ENCODE peak calls at places on chromosome 20, in eight cellular contexts. J, P, S, Y, M, R, E and H are unnamed samples. For H3K4me1, the result is how much of the 10 kb centered on the place peaks cover.

GRCh38 chr20:5786930-5787826 is 37.0 kb downstream of the SHLD1 start:
- DNase-seq in E (peak), P (no peak), S (no peak), M (no peak), J (no peak), Y (no peak), R (no peak), H (peak)

GRCh38 chr20:59149678-59150504 is 13.7 kb upstream of the ZNF831 start:
- DNase-seq in E (no peak), Y (no peak), M (no peak), S (no peak), R (peak), J (no peak), P (no peak), H (no peak)

GRCh38 chr20:55540013-55540412 is 465.3 kb downstream of the CBLN4 start:
- DNase-seq in Y (no peak), P (no peak), J (no peak), E (no peak), R (no peak), M (no peak), S (no peak), H (no peak)

GRCh38 chr20:31515775-31516107 is 1.5 kb downstream of the HM13 start:
- DNase-seq in Y (no peak), E (no peak), R (peak), S (no peak), J (no peak), M (no peak), P (no peak), H (peak)

GRCh38 chr20:59805786-59806577 is 127.5 kb downstream of the SYCP2 start:
- DNase-seq in R (no peak), M (no peak), Y (no peak), E (no peak), S (no peak), J (peak), P (peak), H (no peak)

GRCh38 chr20:38564680-38565079 is 16.3 kb upstream of the ADIG start:
- DNase-seq in P (no peak), E (no peak), S (no peak), M (no peak), Y (no peak), R (no peak), J (no peak), H (no peak)

GRCh38 chr20:16066571-16066970 is 506.7 kb downstream of the KIF16B start:
- DNase-seq in M (no peak), Y (no peak), E (no peak), R (no peak), S (no peak), J (no peak), P (no peak), H (no peak)

GRCh38 chr20:10538768-10539167 is 103.7 kb downstream of the SLX4IP start:
- DNase-seq in Y (no peak), J (no peak), S (no peak), M (no peak), E (no peak), P (no peak), R (no peak), H (no peak)

GRCh38 chr20:31926493-31926892 is 25.4 kb downstream of the PDRG1 start:
- DNase-seq in Y (no peak), S (no peak), E (no peak), M (no peak), J (no peak), R (no peak), P (no peak), H (no peak)

GRCh38 chr20:41304002-41304401 is 13.5 kb downstream of the ZHX3 start:
- DNase-seq in R (no peak), P (no peak), E (no peak), M (no peak), J (no peak), S (no peak), Y (no peak), H (no peak)

GRCh38 chr20:43939762-43940121 is 25.1 kb downstream of the TOX2 start:
- DNase-seq in M (no peak), P (no peak), E (no peak), S (no peak), R (no peak), Y (no peak), J (no peak), H (no peak)

GRCh38 chr20:18857640-18858039 is 44.1 kb downstream of the SCP2D1 start:
- DNase-seq in S (no peak), Y (no peak), M (no peak), J (no peak), R (no peak), P (no peak), E (no peak), H (no peak)

GRCh38 chr20:43959079-43959919 is 44.6 kb downstream of the TOX2 start:
- DNase-seq in S (no peak), Y (peak), M (no peak), R (peak), E (peak), J (no peak), P (no peak), H (no peak)

GRCh38 chr20:16240355-16240754 is 332.9 kb downstream of the KIF16B start:
- DNase-seq in J (no peak), R (no peak), S (no peak), Y (no peak), P (no peak), M (no peak), E (no peak), H (no peak)

GRCh38 chr20:2316847-2317495 is 21.2 kb downstream of the TGM3 start:
- DNase-seq in J (no peak), R (no peak), E (no peak), P (no peak), Y (no peak), S (no peak), M (no peak), H (no peak)

GRCh38 chr20:33407796-33408195 is 6.5 kb upstream of the CDK5RAP1 start:
- DNase-seq in Y (no peak), P (no peak), E (no peak), M (no peak), S (no peak), J (no peak), R (no peak), H (no peak)

GRCh38 chr20:44003609-44004008 is 89.0 kb downstream of the TOX2 start:
- DNase-seq in J (no peak), R (no peak), Y (no peak), S (no peak), P (no peak), M (no peak), E (no peak), H (no peak)

GRCh38 chr20:35014537-35014936 is 58.9 kb downstream of the MYH7B start:
- DNase-seq in J (no peak), M (no peak), S (no peak), P (no peak), Y (no peak), E (no peak), R (no peak), H (no peak)

GRCh38 chr20:35085477-35086225 is 7.0 kb downstream of the TRPC4AP start:
- DNase-seq in E (no peak), J (no peak), Y (no peak), S (no peak), P (no peak), R (no peak), M (no peak), H (no peak)

GRCh38 chr20:6828794-6829423 is 61.4 kb downstream of the BMP2 start:
- DNase-seq in S (peak), P (peak), M (peak), E (peak), J (peak), Y (peak), R (peak), H (peak)

GRCh38 chr20:43389839-43390626 is 67.7 kb upstream of the SRSF6 start:
- DNase-seq in J (no peak), S (no peak), Y (no peak), M (no peak), R (no peak), E (no peak), P (no peak), H (no peak)

GRCh38 chr20:12358006-12358654 is 440.4 kb downstream of the BTBD3 start:
- DNase-seq in R (no peak), S (no peak), E (no peak), Y (no peak), P (no peak), J (no peak), M (no peak), H (peak)

GRCh38 chr20:4014031-4014474 is 1.3 kb downstream of the RNF24 start:
- DNase-seq in E (peak), S (no peak), R (peak), P (no peak), Y (peak), M (peak), J (peak), H (peak)

GRCh38 chr20:44287272-44288097 is 23.5 kb downstream of the FITM2 start:
- DNase-seq in M (no peak), E (no peak), J (no peak), R (peak), Y (peak), S (no peak), P (no peak), H (no peak)

GRCh38 chr20:38893485-38894090 is 32.6 kb upstream of the FAM83D start:
- DNase-seq in Y (peak), J (peak), R (peak), E (peak), M (peak), P (peak), S (peak), H (peak)

GRCh38 chr20:2336471-2336870 is 40.7 kb downstream of the TGM3 start:
- DNase-seq in M (no peak), R (no peak), J (no peak), Y (no peak), P (no peak), E (no peak), S (no peak), H (no peak)

GRCh38 chr20:11329271-11329670 is 588.4 kb upstream of the BTBD3 start:
- DNase-seq in S (no peak), Y (no peak), E (no peak), M (no peak), P (no peak), J (no peak), R (no peak), H (no peak)

GRCh38 chr20:2814587-2815051 is at the start of gene C20orf141:
- DNase-seq in M (no peak), J (no peak), P (no peak), Y (no peak), E (peak), R (peak), S (no peak), H (no peak)

GRCh38 chr20:41369673-41370072 is 3.1 kb upstream of the EMILIN3 start:
- DNase-seq in E (no peak), M (no peak), R (no peak), J (no peak), P (no peak), S (no peak), Y (no peak), H (no peak)

DNA sequence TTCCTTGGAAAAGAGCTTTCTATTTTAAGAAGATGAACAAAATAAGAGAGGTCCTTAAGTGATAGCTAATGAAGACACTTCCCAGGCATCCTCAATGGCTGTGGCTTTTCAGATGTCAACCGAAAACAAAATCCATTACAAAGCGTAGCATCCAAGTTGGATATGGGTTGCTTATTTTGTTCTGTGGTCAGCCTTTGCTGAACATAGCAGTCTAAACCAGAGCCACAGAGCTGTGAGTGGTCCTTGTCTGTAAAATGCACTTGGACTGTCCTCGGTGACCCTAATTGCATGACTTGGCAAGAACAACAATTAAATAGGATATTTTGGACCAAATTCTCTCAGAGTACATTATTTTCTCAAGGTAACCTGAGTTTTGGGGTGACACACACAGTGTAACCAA is 10.4 kb upstream of the BFSP1 start:
- DNase-seq in E (no peak), J (no peak), S (no peak), M (no peak), P (no peak), Y (no peak), R (no peak), H (no peak)
- TF ChIP-seq POLR2AphosphoS5 in E (no peak), J (no peak), S (no peak), M (no peak), P (no peak), Y (no peak), R (no peak), H (no peak)

DNA sequence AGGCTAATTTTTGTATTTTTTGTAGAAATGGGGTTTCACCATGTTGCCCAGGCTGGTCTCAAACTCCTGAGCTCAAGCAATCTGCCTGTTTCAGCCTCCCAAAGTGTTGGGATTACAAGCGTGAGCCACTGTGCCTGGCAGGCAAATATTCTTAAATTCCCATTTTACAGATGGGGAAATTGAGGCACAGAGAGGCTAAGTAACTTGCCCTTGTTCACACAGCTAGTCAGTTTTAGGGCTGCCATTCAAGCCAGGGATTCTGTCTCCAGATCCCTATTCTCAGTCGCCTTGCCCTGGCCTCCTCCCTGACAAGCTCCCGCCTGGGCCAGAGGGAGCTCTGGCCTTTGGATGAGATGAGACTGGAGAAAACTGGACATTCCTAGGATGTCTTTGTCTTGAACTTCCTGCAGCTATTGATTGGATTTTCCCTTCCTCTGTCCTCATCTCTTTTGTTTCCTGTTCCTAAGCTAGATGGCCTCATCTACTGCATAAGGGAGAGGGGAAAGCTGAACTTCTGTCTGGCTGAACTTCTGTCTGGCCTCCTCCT is 90.5 kb downstream of the NDUFAF5 start:
- DNase-seq in R (no peak), M (no peak), J (no peak), Y (no peak), P (no peak), E (no peak), S (no peak), H (peak)
- H3K4me3 ChIP-seq in R (no peak), M (no peak), J (no peak), Y (no peak), P (no peak), E (no peak), S (no peak), H (peak)

GRCh38 chr20:50376179-50376887 is 133.8 kb upstream of the PTPN1 start:
- DNase-seq in E (no peak), Y (no peak), R (no peak), S (no peak), M (no peak), P (no peak), J (no peak), H (no peak)

GRCh38 chr20:50376888-50377459 is 133.2 kb upstream of the PTPN1 start:
- DNase-seq in R (no peak), P (no peak), Y (no peak), E (no peak), J (no peak), M (no peak), S (no peak), H (no peak)

GRCh38 chr20:50379991-50380696 is 130.0 kb upstream of the PTPN1 start:
- DNase-seq in J (no peak), E (no peak), R (no peak), Y (no peak), M (no peak), S (no peak), P (no peak), H (no peak)

GRCh38 chr20:50379049-50379990 is 130.9 kb upstream of the PTPN1 start:
- DNase-seq in M (no peak), S (no peak), Y (no peak), E (peak), P (peak), R (peak), J (peak), H (no peak)

GRCh38 chr20:50378170-50379000 is 131.8 kb upstream of the PTPN1 start:
- DNase-seq in S (no peak), Y (no peak), M (no peak), E (no peak), J (no peak), P (no peak), R (no peak), H (no peak)
- H3K4me1 ChIP-seq in S (under half), Y (half or more), M (under half), E (under half), J (half or more), P (under half), R (half or more), H (under half)

GRCh38 chr20:52190437-52191131 is 995 bp downstream of the ZFP64 start:
- DNase-seq in J (peak), E (peak), S (no peak), R (peak), M (peak), Y (peak), P (no peak), H (peak)

GRCh38 chr20:52191132-52191435 is 495 bp downstream of the ZFP64 start:
- DNase-seq in M (no peak), P (no peak), Y (no peak), S (no peak), J (no peak), E (no peak), R (no peak), H (peak)

GRCh38 chr20:52192296-52193007 is 873 bp upstream of the ZFP64 start:
- DNase-seq in J (no peak), Y (peak), P (no peak), E (no peak), S (peak), R (no peak), M (peak), H (no peak)

GRCh38 chr20:52193133-52193532 is 1.6 kb upstream of the ZFP64 start:
- DNase-seq in J (no peak), M (no peak), Y (no peak), R (no peak), S (no peak), P (no peak), E (no peak), H (no peak)

GRCh38 chr20:52191436-52192295 is at the start of gene ZFP64:
- DNase-seq in Y (peak), S (no peak), E (peak), M (peak), R (peak), J (peak), P (peak), H (peak)
- TF ChIP-seq POLR2AphosphoS5 in Y (peak), S (peak), E (peak), M (peak), R (peak), J (no peak), P (peak), H (no peak)

GRCh38 chr20:17446171-17446570 is 85.0 kb downstream of the BFSP1 start:
- DNase-seq in R (no peak), E (no peak), J (no peak), S (no peak), M (no peak), P (no peak), Y (no peak), H (no peak)
- H3K4me3 ChIP-seq in R (no peak), E (no peak), J (no peak), S (no peak), M (no peak), P (no peak), Y (no peak), H (no peak)

GRCh38 chr20:61439251-61439650 is 187.2 kb downstream of the CDH4 start:
- DNase-seq in Y (no peak), M (no peak), P (no peak), R (no peak), S (no peak), E (no peak), J (no peak), H (no peak)
- H3K4me1 ChIP-seq in Y (under half), M (under half), P (under half), R (under half), S (under half), E (under half), J (under half), H (half or more)

DNA sequence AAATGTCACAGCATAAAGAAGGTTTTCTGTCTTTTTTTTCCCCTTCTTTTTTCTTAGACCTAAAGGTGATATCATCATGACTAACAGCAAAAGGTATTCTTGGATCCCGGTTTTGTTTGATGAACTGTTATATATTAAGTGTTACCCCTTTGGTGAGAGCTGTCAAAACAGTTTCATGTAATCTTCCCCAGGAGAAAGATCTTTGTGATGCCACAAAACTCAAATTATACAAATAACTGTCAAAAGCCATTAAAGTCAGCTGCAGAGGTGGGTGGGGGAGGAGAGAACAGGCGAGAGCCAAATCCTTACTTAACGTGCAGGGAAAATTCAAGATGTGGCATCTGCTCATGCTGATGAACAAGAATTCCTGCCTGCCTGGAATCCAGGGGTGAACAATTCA is 258.2 kb downstream of the BMP7 start:
- DNase-seq in E (no peak), J (no peak), M (no peak), P (no peak), Y (no peak), R (no peak), S (no peak), H (no peak)
- TF ChIP-seq POLR2AphosphoS5 in E (no peak), J (no peak), M (no peak), P (no peak), Y (no peak), R (no peak), S (no peak), H (no peak)

GRCh38 chr20:63073051-63073737 is 66.4 kb upstream of the BHLHE23 start:
- DNase-seq in M (no peak), P (no peak), Y (no peak), S (no peak), E (no peak), R (no peak), J (no peak), H (no peak)
- H3K4me3 ChIP-seq in M (no peak), P (no peak), Y (no peak), S (no peak), E (no peak), R (no peak), J (no peak), H (peak)

GRCh38 chr20:48722002-48722731 is 105.6 kb downstream of the PREX1 start:
- DNase-seq in Y (no peak), S (no peak), P (no peak), E (peak), M (no peak), R (peak), J (peak), H (no peak)
- H3K4me1 ChIP-seq in Y (under half), S (half or more), P (under half), E (under half), M (under half), R (under half), J (under half), H (under half)

GRCh38 chr20:9442858-9443257 is 71.5 kb upstream of the LAMP5 start:
- DNase-seq in E (no peak), S (peak), R (no peak), Y (peak), P (no peak), J (peak), M (no peak), H (no peak)

GRCh38 chr20:9444921-9445320 is 69.5 kb upstream of the LAMP5 start:
- DNase-seq in Y (no peak), J (no peak), R (no peak), S (no peak), E (no peak), M (no peak), P (no peak), H (no peak)

GRCh38 chr20:9441948-9442347 is 72.4 kb upstream of the LAMP5 start:
- DNase-seq in R (no peak), S (peak), P (no peak), Y (no peak), M (no peak), J (no peak), E (no peak), H (no peak)

GRCh38 chr20:9440891-9441290 is 73.5 kb upstream of the LAMP5 start:
- DNase-seq in P (no peak), Y (no peak), R (no peak), J (no peak), M (no peak), E (no peak), S (no peak), H (no peak)

DNA sequence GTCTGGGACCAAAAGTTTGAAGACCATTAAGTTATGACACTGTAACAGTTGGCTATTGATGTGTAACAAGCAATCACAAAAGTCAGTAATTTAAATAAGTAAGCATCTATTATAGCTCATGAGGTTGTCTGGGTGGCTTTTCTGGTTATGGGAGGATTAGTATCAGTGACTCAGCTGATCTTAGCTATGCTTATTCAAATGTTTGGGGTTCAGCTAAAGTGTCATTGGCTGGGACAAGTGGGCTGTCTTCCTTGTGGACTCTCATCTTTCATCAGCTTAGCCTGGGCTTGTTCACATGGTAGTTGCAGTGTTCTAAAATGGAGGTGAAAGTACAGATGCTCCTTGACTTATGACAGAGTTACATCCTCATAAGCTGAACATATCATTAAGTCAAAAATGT is 74.6 kb upstream of the LAMP5 start:
- DNase-seq in P (no peak), M (no peak), Y (no peak), E (no peak), J (no peak), R (no peak), S (no peak), H (no peak)
- TF ChIP-seq POLR2AphosphoS5 in P (no peak), M (no peak), Y (no peak), E (no peak), J (no peak), R (no peak), S (no peak), H (no peak)